ENCODE peak calls at places on chromosomes 6 and 20, in nine cellular contexts. B, R, J, Y, T, O, F, N and U are unnamed samples. For H3K4me1, the result is how much of the 10 kb centered on the place peaks cover.

GRCh38 chr20:38331245-38331644 is 15.0 kb upstream of the LBP start:
- DNase-seq in N (no peak), J (no peak), B (no peak), O (no peak), F (no peak), Y (no peak), R (no peak), T (no peak), U (no peak)

GRCh38 chr20:61114776-61115175 is 137.3 kb upstream of the CDH4 start:
- DNase-seq in B (no peak), J (no peak), O (no peak), N (no peak), F (no peak), Y (no peak), R (no peak), T (no peak), U (no peak)

GRCh38 chr6:98769546-98769945 is 64.8 kb upstream of the POU3F2 start:
- DNase-seq in Y (no peak), F (no peak), T (no peak), R (no peak), N (peak), J (peak), B (no peak), O (peak), U (no peak)

GRCh38 chr6:56399672-56400263 is 152.4 kb upstream of the COL21A1 start:
- DNase-seq in R (no peak), Y (no peak), F (no peak), O (no peak), B (no peak), N (no peak), J (peak), T (peak), U (no peak)

GRCh38 chr6:132445201-132445951 is 44.1 kb upstream of the MOXD1 start:
- DNase-seq in B (no peak), Y (no peak), O (peak), R (no peak), T (no peak), N (peak), J (no peak), F (no peak), U (no peak)

GRCh38 chr6:73700060-73700459 is 4.1 kb downstream of the CD109 start:
- DNase-seq in T (no peak), Y (no peak), O (no peak), N (no peak), J (no peak), R (no peak), B (no peak), F (no peak), U (no peak)

GRCh38 chr6:84260186-84260585 is 32.7 kb upstream of the CEP162 start:
- DNase-seq in J (no peak), R (no peak), F (no peak), T (no peak), B (no peak), O (no peak), N (no peak), Y (no peak), U (no peak)

GRCh38 chr6:167399599-167399998 is 74.7 kb downstream of the TTLL2 start:
- DNase-seq in O (no peak), F (no peak), R (no peak), B (no peak), Y (no peak), J (no peak), T (no peak), N (no peak), U (no peak)

GRCh38 chr20:7985916-7986315 is 33.6 kb downstream of the TMX4 start:
- DNase-seq in J (no peak), F (no peak), Y (no peak), B (no peak), T (no peak), O (no peak), N (no peak), R (no peak), U (no peak)

GRCh38 chr6:129525055-129525454 is 184.9 kb downstream of the ARHGAP18 start:
- DNase-seq in J (no peak), B (no peak), Y (no peak), O (no peak), T (no peak), F (no peak), R (no peak), N (peak), U (no peak)

GRCh38 chr6:43575772-43576551 is at the start of the genes POLH and XPO5:
- DNase-seq in Y (peak), J (peak), O (peak), R (peak), N (peak), F (peak), T (peak), B (peak), U (peak)
- H3K4me1 ChIP-seq in Y (under half), J (under half), O (under half), R (under half), N (under half), F (under half), T (under half), B (under half), U (under half)

GRCh38 chr20:63737690-63737939 is 1.2 kb downstream of the LIME1 start:
- DNase-seq in T (no peak), O (no peak), F (no peak), B (no peak), J (no peak), Y (no peak), R (no peak), N (no peak), U (no peak)

GRCh38 chr20:63737940-63738686 is 1.5 kb upstream of the SLC2A4RG start:
- DNase-seq in Y (peak), O (no peak), N (no peak), R (no peak), F (peak), J (no peak), T (peak), B (no peak), U (no peak)

GRCh38 chr20:63738687-63739128 is 868 bp upstream of the SLC2A4RG start:
- DNase-seq in J (peak), B (peak), T (peak), F (peak), Y (peak), N (no peak), R (peak), O (no peak), U (no peak)

GRCh38 chr20:63735859-63736718 is at the start of gene LIME1:
- DNase-seq in T (peak), R (no peak), B (no peak), J (no peak), F (peak), N (no peak), Y (peak), O (no peak), U (no peak)

DNA sequence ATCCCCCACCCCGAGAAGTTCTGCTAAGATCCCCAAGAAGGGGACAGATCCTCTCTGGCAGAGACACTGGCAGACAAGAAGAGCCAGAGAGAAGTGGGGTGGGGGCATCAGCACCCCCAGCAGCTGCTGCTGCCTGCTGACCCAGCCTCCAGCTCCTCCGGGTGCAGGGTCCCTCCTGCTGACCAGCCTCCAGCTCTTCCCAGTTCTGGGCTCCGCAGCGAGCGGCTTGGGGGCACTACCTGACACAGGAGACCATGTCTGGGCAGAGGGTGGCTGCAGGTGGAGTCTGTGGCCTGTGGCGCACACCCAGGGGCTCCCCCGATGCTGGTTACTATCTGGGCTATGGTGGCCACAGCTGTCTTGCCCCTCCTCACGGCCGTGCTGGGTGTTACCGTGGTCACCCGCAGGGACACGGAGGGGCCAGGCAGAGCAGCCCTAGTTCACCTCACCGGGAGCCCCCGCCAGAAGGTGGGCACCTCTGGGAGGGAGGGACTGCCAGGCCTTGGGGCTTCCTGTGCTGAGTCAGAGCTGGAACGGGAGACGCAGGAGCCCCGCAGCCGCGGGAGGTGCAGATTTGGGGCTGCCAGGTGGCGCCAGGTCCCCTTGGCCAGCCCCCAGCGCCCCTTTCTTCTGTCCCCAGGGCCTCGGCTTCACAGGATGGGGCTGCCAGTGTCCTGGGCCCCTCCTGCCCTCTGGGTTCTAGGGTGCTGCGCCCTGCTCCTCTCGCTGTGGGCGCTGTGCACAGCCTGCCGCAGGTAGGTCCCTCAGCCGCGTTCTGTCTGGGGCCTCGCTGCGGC is 627 bp downstream of the LIME1 start:
- DNase-seq in O (no peak), N (no peak), R (no peak), Y (peak), J (no peak), T (peak), B (no peak), F (peak), U (no peak)
- TF ChIP-seq POLR2A in O (no peak), N (no peak), R (no peak), Y (no peak), J (no peak), T (no peak), B (no peak), F (no peak), U (no peak)

DNA sequence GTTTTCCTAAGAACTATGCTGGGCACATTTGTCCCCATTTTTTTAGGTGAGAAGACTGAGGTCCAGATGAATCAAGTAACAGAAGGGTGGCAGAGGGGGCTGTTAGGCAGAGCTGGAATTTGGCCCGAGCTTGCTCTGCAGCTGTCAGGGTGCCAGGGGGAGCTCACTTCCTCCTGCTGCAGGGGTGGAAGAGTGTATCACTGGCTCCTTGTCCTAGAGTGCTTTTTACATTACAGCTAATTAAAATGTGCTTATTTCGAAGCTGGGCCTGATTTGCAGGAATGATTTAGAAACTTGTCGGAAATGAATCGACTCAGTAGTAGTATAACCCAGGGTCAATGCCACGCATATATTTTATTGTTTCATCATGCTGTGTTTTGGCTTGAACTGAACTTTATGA is 11.1 kb downstream of the TOX2 start:
- DNase-seq in J (no peak), R (no peak), N (peak), B (no peak), Y (no peak), T (peak), O (no peak), F (peak), U (no peak)
- TF ChIP-seq CTCF in J (no peak), R (no peak), N (peak), B (no peak), Y (no peak), T (no peak), O (peak), F (no peak), U (no peak)

GRCh38 chr6:37048851-37049734 is 43.6 kb downstream of the FGD2 start:
- DNase-seq in O (no peak), R (no peak), N (peak), B (peak), F (peak), T (peak), Y (peak), J (peak), U (peak)

GRCh38 chr6:37049735-37049989 is 44.2 kb downstream of the FGD2 start:
- DNase-seq in F (no peak), O (no peak), T (no peak), J (no peak), B (no peak), R (no peak), Y (no peak), N (no peak), U (no peak)

GRCh38 chr6:37050854-37051137 is 45.3 kb downstream of the FGD2 start:
- DNase-seq in B (no peak), N (no peak), F (no peak), R (no peak), O (no peak), J (no peak), T (no peak), Y (no peak), U (no peak)

GRCh38 chr6:37051138-37052026 is 45.9 kb downstream of the FGD2 start:
- DNase-seq in T (peak), N (peak), F (peak), B (peak), R (peak), O (peak), Y (peak), J (peak), U (peak)

DNA sequence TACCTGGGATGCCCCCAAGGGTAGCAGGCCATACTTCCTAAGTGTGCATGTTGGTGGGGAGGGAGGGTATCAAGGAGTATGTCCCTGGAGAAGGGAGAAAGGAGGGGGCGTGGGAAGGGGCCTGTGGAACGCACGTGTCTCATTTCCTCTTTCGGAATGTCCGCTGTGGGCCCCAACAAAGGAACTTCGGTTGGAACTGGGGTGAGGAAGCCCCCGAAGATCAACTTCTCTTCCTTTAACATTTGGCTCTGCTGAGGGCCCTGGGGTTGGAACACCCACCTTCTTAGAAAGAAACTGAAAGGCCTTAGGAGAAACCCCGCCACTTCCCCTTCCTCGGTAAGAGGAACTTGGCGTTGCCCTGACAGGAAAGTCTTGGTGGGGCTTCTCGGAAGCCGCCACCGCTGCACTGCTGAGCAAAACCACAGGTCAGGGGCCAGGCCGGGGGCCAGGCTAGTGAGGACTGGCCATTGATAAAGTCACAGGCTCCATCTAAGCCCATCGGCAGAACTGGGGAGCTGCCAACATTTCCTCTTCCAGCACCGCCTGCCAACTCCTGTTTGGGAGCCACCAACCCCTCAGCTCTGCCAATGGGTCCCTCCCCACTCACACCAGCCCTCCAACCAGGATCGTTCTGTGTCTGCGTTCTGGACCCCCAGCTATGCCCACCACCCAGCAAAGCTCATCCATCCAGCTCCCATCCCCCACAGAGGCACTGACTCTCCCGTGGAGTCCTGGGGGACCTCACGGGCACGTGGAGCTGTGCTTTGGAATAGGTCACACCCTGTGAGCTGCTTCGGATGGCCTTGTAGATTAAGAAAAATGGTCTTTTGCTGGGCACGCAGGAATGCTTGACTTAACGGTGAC is 44.8 kb downstream of the FGD2 start:
- DNase-seq in R (peak), J (peak), T (peak), N (no peak), F (peak), Y (peak), B (no peak), O (no peak), U (peak)
- H3K4me1 ChIP-seq in R (under half), J (half or more), T (under half), N (under half), F (under half), Y (under half), B (under half), O (under half), U (under half)

GRCh38 chr6:160124007-160124406 is 2.4 kb downstream of the SLC22A1 start:
- DNase-seq in J (no peak), N (no peak), Y (no peak), R (no peak), B (no peak), O (no peak), T (no peak), F (no peak), U (no peak)

GRCh38 chr6:160122744-160123143 is 1.1 kb downstream of the SLC22A1 start:
- DNase-seq in O (no peak), Y (no peak), N (no peak), T (no peak), B (no peak), R (no peak), J (no peak), F (no peak), U (no peak)

GRCh38 chr6:160120087-160120486 is 1.5 kb upstream of the SLC22A1 start:
- DNase-seq in R (no peak), N (no peak), B (no peak), O (no peak), J (no peak), T (no peak), Y (no peak), F (no peak), U (no peak)

GRCh38 chr6:160121981-160122380 is 366 bp downstream of the SLC22A1 start:
- DNase-seq in Y (peak), T (no peak), F (no peak), J (no peak), R (no peak), B (no peak), N (no peak), O (no peak), U (no peak)

DNA sequence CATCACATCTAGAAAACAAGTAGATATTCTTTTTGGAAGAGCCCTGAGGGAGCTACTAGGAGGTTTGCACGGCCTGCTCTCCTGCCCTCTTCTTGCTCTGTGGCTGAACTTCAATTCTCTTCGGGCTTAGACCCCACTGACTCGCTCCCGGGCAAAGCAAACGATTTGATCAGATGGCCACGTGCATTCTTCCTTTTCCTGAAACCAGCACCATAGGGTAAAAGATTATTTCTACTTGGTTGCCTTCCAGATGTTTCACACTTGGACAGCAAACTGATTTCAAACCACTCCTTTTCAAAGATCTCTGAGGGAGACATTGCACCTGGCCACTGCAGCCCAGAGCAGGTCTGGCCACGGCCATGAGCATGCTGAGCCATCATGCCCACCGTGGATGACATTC is at the start of gene SLC22A1:
- DNase-seq in B (no peak), F (no peak), R (no peak), T (no peak), N (no peak), Y (no peak), O (no peak), J (no peak), U (no peak)
- TF ChIP-seq POLR2A in B (no peak), F (no peak), R (no peak), T (no peak), N (no peak), Y (no peak), O (no peak), J (no peak), U (no peak)